ENCODE peak calls at places on chromosome 6, in nine cellular contexts. L, Q, Y, J, Z, T, O, E and X are unnamed samples.
A peak's percentile ranks its signal among the peaks of the same experiment; 100 is the strongest.

GRCh38 chr6:73290435-73290834 is 27.4 kb upstream of the KHDC1 start:
- DNase-seq in Y (peak; percentile 18), E (no peak), J (no peak), Z (peak; percentile 44), L (no peak), T (no peak), Q (no peak), O (no peak), X (no peak)

GRCh38 chr6:132084811-132085509 is 133.8 kb upstream of the CCN2 start:
- DNase-seq in Q (no peak), Z (peak; percentile 98), T (peak; percentile 22), Y (peak; percentile 99), E (no peak), O (no peak), L (no peak), J (no peak), X (no peak)

GRCh38 chr6:28903686-28904085 is 20.1 kb downstream of the TRIM27 start:
- DNase-seq in Z (no peak), Q (no peak), O (no peak), Y (no peak), L (no peak), E (no peak), J (no peak), T (no peak), X (no peak)

GRCh38 chr6:169452117-169452868 is 198.6 kb upstream of the THBS2 start:
- DNase-seq in Q (no peak), L (no peak), Z (peak; percentile 94), E (no peak), O (no peak), Y (peak; percentile 86), J (no peak), T (peak; percentile 52), X (no peak)

GRCh38 chr6:548517-548916 is 108.4 kb downstream of the HUS1B start:
- DNase-seq in T (no peak), L (no peak), O (no peak), Q (no peak), Z (no peak), Y (no peak), J (no peak), E (no peak), X (no peak)

GRCh38 chr6:118679293-118679692 is 27.9 kb upstream of the CEP85L start:
- DNase-seq in L (no peak), J (no peak), E (no peak), Q (no peak), O (no peak), T (no peak), Z (peak; percentile 55), Y (peak; percentile 56), X (no peak)

GRCh38 chr6:111228094-111228493 is 140.8 kb downstream of the SLC16A10 start:
- DNase-seq in E (no peak), Z (peak; percentile 70), Q (no peak), J (no peak), T (no peak), O (no peak), Y (peak; percentile 45), L (no peak), X (no peak)

GRCh38 chr6:64330694-64331309 is 695.2 kb downstream of the PHF3 start:
- DNase-seq in Y (peak; percentile 1), E (peak; percentile 50), T (peak; percentile 51), Q (peak; percentile 69), L (peak; percentile 83), J (peak; percentile 67), Z (peak; percentile 71), O (peak; percentile 71), X (no peak)

GRCh38 chr6:26550250-26550993 is 12.3 kb downstream of the HMGN4 start:
- DNase-seq in O (peak; percentile 41), J (peak; percentile 77), L (no peak), Q (peak; percentile 95), Y (peak; percentile 21), E (peak; percentile 80), Z (peak; percentile 64), T (peak; percentile 56), X (peak; percentile 70)

GRCh38 chr6:155455766-155456165 is at the start of gene NOX3:
- DNase-seq in Z (no peak), J (no peak), L (no peak), Q (no peak), T (no peak), O (no peak), E (no peak), Y (no peak), X (no peak)

GRCh38 chr6:114087496-114087895 is 116.5 kb upstream of the HDAC2 start:
- DNase-seq in Z (peak; percentile 11), Y (no peak), T (no peak), O (no peak), J (no peak), L (no peak), Q (no peak), E (no peak), X (no peak)

GRCh38 chr6:47846752-47847151 is 64.9 kb downstream of the OPN5 start:
- DNase-seq in J (no peak), T (no peak), Q (no peak), L (no peak), Y (no peak), E (no peak), Z (no peak), O (no peak), X (no peak)

GRCh38 chr6:55175778-55176084 is 1.4 kb downstream of the HCRTR2 start:
- DNase-seq in T (no peak), O (no peak), L (no peak), Z (no peak), E (no peak), Q (no peak), J (no peak), Y (no peak), X (no peak)

GRCh38 chr6:65746302-65746701 is 39.3 kb upstream of the EYS start:
- DNase-seq in E (no peak), Q (no peak), J (no peak), Z (no peak), O (no peak), L (no peak), Y (no peak), T (no peak), X (no peak)

DNA sequence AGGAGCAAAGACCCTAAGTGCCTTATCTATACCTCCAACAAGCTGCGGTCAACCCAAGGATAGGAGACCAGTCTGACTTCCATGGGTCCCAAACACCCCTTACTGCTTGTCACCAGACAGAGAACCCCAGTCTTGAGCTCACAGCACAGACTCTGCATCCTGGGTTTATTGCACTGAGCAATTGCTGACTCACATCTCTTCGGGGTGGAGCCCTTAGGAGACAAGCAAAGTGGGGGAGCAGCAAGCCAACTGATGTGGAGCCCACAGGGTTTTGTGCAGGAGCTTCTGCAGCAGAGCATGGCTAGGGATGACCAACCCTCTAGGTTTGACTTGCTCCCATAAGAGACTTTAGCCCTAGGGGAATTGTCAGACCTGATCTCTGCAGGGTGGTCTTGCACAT is 38.6 kb upstream of the EYS start:
- DNase-seq in O (no peak), Q (no peak), J (no peak), E (no peak), L (no peak), Z (no peak), Y (no peak), T (no peak), X (no peak)
- TF ChIP-seq CTCF in O (no peak), Q (no peak), J (no peak), E (no peak), L (no peak), Z (no peak), Y (no peak), T (no peak), X (no peak)

DNA sequence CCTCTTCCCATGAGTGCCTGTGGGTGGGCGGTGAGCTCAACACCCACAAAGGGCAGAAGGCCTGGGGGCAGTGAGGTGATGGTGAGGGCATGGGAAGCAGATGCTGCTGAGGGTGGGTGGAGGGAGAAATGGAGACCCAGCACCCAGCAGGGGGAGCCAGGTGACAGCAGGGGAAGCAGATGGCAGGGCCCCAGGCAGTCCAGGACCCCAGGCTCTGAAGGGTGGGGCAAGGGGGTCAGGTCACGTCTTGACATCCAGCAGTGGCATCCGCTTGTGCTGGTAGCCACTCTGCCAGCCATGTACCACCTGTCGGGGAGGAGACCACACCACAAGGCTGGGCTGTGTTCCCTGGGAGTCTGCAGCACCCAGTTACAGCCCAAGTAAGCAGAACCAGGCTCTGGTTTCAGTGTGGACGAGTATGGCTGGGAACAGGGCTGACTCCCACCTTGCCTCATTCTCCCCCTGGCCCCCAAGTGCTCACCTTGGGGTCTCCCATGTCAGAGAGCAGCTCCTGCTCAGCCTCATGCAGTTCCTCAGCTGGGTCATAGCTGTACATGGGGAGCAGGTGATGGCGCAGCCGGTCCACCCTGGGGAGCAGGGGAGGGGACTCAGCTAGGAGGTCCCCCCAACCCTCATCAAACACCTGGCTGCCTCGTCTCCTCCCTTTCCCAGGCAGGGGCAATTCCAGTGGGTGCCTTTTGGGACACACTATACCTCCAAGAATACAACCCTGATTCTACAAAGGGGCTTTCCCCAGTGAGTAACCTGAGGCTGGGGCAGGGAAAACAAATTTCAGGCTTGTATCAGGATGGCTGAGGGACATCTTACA is 2.0 kb downstream of the SMIM29 start:
- DNase-seq in J (peak; percentile 39), Q (peak; percentile 89), T (peak; percentile 72), L (peak; percentile 98), Z (peak; percentile 35), Y (no peak), O (no peak), E (peak; percentile 73), X (no peak)
- TF ChIP-seq CTCF in J (peak; percentile 23), Q (peak; percentile 58), T (peak; percentile 62), L (peak; percentile 98), Z (peak; percentile 50), Y (peak; percentile 39), O (no peak), E (peak; percentile 79), X (peak; percentile 22)

DNA sequence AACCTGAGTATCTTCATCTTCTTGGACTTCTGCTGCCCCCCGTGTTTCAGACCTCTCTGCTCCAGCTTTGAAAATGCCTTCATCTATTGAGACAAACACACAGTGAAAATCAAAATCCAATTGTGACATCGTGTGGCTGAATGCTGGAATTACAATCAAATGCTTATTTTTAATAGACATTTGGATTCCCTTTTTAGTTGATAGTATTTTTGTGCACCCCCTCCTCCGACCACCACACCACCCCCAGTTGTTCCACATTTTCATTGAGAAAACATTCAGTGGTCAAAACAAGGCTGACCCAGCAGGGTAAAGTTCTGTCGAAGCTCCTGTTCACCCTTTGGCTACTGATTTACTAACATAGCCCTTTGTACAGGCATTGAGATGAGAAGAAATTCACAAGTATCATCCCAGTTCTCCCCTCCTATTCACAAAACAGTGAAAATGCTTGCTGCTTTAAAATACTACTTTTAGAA is 79.0 kb downstream of the NRSN1 start:
- DNase-seq in Z (peak; percentile 52), Y (peak; percentile 12), J (no peak), E (peak; percentile 45), T (peak; percentile 7), L (peak; percentile 58), Q (no peak), O (no peak), X (no peak)
- TF ChIP-seq CTCF in Z (peak; percentile 36), Y (peak; percentile 64), J (peak; percentile 58), E (peak; percentile 85), T (peak; percentile 75), L (peak; percentile 59), Q (peak; percentile 75), O (peak; percentile 53), X (peak; percentile 65)

DNA sequence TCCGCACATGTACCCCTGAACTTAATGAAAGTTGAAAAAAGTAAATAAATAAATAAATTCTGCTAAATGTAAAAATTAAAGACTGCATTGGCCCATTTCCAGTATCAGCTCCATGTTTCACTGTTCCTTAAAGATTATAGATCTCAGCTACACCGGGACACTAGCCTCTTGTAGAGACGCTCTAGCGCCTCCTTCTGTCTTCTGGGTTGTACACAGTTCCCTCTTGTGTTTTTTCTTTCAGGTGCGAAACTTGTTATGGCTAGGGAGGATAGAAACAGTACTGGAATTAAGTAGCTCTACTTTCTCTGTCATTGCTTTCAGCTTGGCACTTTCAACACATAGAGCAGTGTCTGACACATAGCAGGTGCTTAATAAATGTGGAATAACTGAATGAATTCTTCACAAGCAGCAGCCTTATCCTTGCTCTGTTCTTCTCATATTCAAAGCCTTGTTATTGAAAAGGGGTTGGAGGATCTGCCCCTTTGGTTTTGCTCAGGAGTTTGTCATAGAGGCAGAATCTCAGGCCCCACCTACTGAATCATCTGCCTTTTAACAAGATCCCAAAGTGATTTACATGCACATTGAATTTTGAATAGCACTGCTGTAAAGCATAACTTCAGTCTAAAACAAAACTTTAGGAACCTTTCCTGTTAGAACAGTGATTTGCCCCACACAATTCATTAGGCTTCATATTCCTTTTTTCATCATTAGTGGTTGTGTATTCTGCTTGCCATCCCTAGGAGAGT is 92.3 kb downstream of the FIG4 start:
- DNase-seq in Q (peak; percentile 46), L (no peak), Y (no peak), Z (peak; percentile 62), T (no peak), O (no peak), E (no peak), J (no peak), X (no peak)
- TF ChIP-seq CTCF in Q (peak; percentile 88), L (peak; percentile 22), Y (peak; percentile 14), Z (peak; percentile 55), T (peak; percentile 20), O (no peak), E (peak; percentile 59), J (peak; percentile 19), X (no peak)